ENCODE peak calls at places on chromosome 16, in six cellular contexts. One of them, this sample, is unnamed.
A peak's percentile ranks its signal among the peaks of the same experiment; 100 is the strongest.

GRCh38 chr16:21628196-21628726 is 24.1 kb downstream of the IGSF6 start:
- DNase-seq in BJ: no peak
- DNase-seq in K562: no peak
- DNase-seq in prostate gland: no peak
- DNase-seq in mammary epithelial cell: no peak
- DNase-seq in lower leg skin: no peak
- DNase-seq in this sample: no peak

GRCh38 chr16:68643847-68644246 is 1.3 kb upstream of the CDH3 start:
- DNase-seq in BJ: no peak
- DNase-seq in K562: no peak
- DNase-seq in prostate gland: no peak
- DNase-seq in mammary epithelial cell: no peak
- DNase-seq in lower leg skin: no peak
- DNase-seq in this sample: no peak

GRCh38 chr16:23296994-23297393 is 5.1 kb upstream of the SCNN1B start:
- DNase-seq in BJ: no peak
- DNase-seq in K562: peak; percentile 55
- DNase-seq in prostate gland: no peak
- DNase-seq in mammary epithelial cell: no peak
- DNase-seq in lower leg skin: no peak
- DNase-seq in this sample: no peak

GRCh38 chr16:69937465-69937951 is 13.6 kb upstream of the CLEC18A start:
- DNase-seq in BJ: no peak
- DNase-seq in K562: peak; percentile 35
- DNase-seq in prostate gland: no peak
- DNase-seq in mammary epithelial cell: no peak
- DNase-seq in lower leg skin: no peak
- DNase-seq in this sample: no peak

GRCh38 chr16:69131167-69131748 is 1.1 kb downstream of the CHTF8 start:
- DNase-seq in BJ: no peak
- DNase-seq in K562: peak; percentile 78
- DNase-seq in prostate gland: no peak
- DNase-seq in mammary epithelial cell: no peak
- DNase-seq in lower leg skin: no peak
- DNase-seq in this sample: no peak

GRCh38 chr16:72241930-72242329 is 70.0 kb upstream of the PMFBP1 start:
- DNase-seq in BJ: peak; percentile 3
- DNase-seq in K562: peak; percentile 40
- DNase-seq in prostate gland: peak; percentile 8
- DNase-seq in mammary epithelial cell: peak; percentile 48
- DNase-seq in lower leg skin: no peak
- DNase-seq in this sample: peak; percentile 50

GRCh38 chr16:1216681-1217400 is 8.2 kb downstream of the TPSG1 start:
- DNase-seq in BJ: no peak
- DNase-seq in K562: no peak
- DNase-seq in prostate gland: no peak
- DNase-seq in mammary epithelial cell: no peak
- DNase-seq in lower leg skin: no peak
- DNase-seq in this sample: no peak

GRCh38 chr16:85696761-85697160 is 8.0 kb upstream of the GINS2 start:
- DNase-seq in BJ: no peak
- DNase-seq in K562: no peak
- DNase-seq in prostate gland: no peak
- DNase-seq in mammary epithelial cell: no peak
- DNase-seq in lower leg skin: no peak
- DNase-seq in this sample: peak; percentile 51

GRCh38 chr16:72947379-72948237 is 100.3 kb downstream of the ZFHX3 start:
- DNase-seq in BJ: no peak
- DNase-seq in K562: no peak
- DNase-seq in prostate gland: no peak
- DNase-seq in mammary epithelial cell: no peak
- DNase-seq in lower leg skin: no peak
- DNase-seq in this sample: no peak

GRCh38 chr16:26982422-26982821 is 84.3 kb upstream of the C16orf82 start:
- DNase-seq in BJ: no peak
- DNase-seq in K562: no peak
- DNase-seq in prostate gland: no peak
- DNase-seq in mammary epithelial cell: no peak
- DNase-seq in lower leg skin: no peak
- DNase-seq in this sample: no peak

GRCh38 chr16:53129281-53130192 is 74.7 kb downstream of the CHD9 start:
- DNase-seq in BJ: no peak
- DNase-seq in K562: peak; percentile 41
- DNase-seq in prostate gland: peak; percentile 11
- DNase-seq in mammary epithelial cell: peak; percentile 23
- DNase-seq in lower leg skin: no peak
- DNase-seq in this sample: peak; percentile 33

GRCh38 chr16:17463335-17463734 is 7.4 kb downstream of the XYLT1 start:
- DNase-seq in BJ: no peak
- DNase-seq in K562: no peak
- DNase-seq in prostate gland: no peak
- DNase-seq in mammary epithelial cell: no peak
- DNase-seq in lower leg skin: no peak
- DNase-seq in this sample: no peak

GRCh38 chr16:72467157-72467759 is 295.3 kb upstream of the PMFBP1 start:
- DNase-seq in BJ: no peak
- DNase-seq in K562: peak; percentile 10
- DNase-seq in prostate gland: no peak
- DNase-seq in mammary epithelial cell: peak; percentile 41
- DNase-seq in lower leg skin: no peak
- DNase-seq in this sample: peak; percentile 61

GRCh38 chr16:19681637-19682036 is 36.4 kb downstream of the KNOP1 start:
- DNase-seq in BJ: no peak
- DNase-seq in K562: no peak
- DNase-seq in prostate gland: no peak
- DNase-seq in mammary epithelial cell: no peak
- DNase-seq in lower leg skin: no peak
- DNase-seq in this sample: no peak

GRCh38 chr16:77869997-77870813 is 81.8 kb downstream of the VAT1L start:
- DNase-seq in BJ: no peak
- DNase-seq in K562: no peak
- DNase-seq in prostate gland: peak; percentile 4
- DNase-seq in mammary epithelial cell: no peak
- DNase-seq in lower leg skin: no peak
- DNase-seq in this sample: no peak

GRCh38 chr16:79348521-79349306 is 251.8 kb downstream of the MAF start:
- DNase-seq in BJ: no peak
- DNase-seq in K562: no peak
- DNase-seq in prostate gland: no peak
- DNase-seq in mammary epithelial cell: no peak
- DNase-seq in lower leg skin: no peak
- DNase-seq in this sample: no peak

GRCh38 chr16:22369221-22369811 is 5.1 kb downstream of the CDR2 start:
- DNase-seq in BJ: no peak
- DNase-seq in K562: no peak
- DNase-seq in prostate gland: no peak
- DNase-seq in mammary epithelial cell: no peak
- DNase-seq in lower leg skin: no peak
- DNase-seq in this sample: peak; percentile 69

GRCh38 chr16:13594798-13595197 is 325.2 kb upstream of the ERCC4 start:
- DNase-seq in BJ: no peak
- DNase-seq in K562: no peak
- DNase-seq in prostate gland: no peak
- DNase-seq in mammary epithelial cell: no peak
- DNase-seq in lower leg skin: no peak
- DNase-seq in this sample: no peak

DNA sequence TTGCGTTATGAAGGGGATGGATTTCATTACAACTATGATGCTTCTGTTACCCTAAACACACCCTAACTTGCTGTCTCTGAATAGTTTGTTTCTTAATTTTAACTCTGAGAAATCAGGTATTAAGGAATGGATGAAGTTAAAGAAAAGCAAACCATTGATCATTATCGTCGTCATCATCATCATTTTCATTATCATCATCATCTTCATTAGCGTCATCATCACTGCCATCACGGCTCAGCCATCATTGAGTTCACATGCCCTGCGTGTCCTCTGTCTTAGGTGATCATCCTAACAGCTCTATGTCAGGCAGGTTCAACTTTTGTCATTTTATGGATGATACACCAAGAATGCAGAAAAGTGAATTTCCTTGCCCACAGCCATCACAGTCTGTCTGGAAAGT is 477.5 kb upstream of the EEF2KMT start:
- DNase-seq in BJ: no peak
- DNase-seq in K562: no peak
- DNase-seq in prostate gland: no peak
- DNase-seq in mammary epithelial cell: no peak
- DNase-seq in lower leg skin: no peak
- DNase-seq in this sample: no peak
- H3K4me3 ChIP-seq in BJ: no peak overlapping the region
- H3K4me3 ChIP-seq in K562: no peak overlapping the region
- H3K4me3 ChIP-seq in prostate gland: no peak overlapping the region
- H3K4me3 ChIP-seq in mammary epithelial cell: no peak overlapping the region
- H3K4me3 ChIP-seq in lower leg skin: no peak overlapping the region
- H3K4me3 ChIP-seq in this sample: no peak overlapping the region

GRCh38 chr16:89168381-89169189 is 3.0 kb upstream of the CDH15 start:
- DNase-seq in BJ: no peak
- DNase-seq in K562: no peak
- DNase-seq in prostate gland: no peak
- DNase-seq in mammary epithelial cell: no peak
- DNase-seq in lower leg skin: no peak
- DNase-seq in this sample: no peak
- TF ChIP-seq CTCF in BJ: no peak
- TF ChIP-seq CTCF in K562: no peak
- TF ChIP-seq CTCF in prostate gland: no peak
- TF ChIP-seq CTCF in mammary epithelial cell: no peak
- TF ChIP-seq CTCF in lower leg skin: no peak
- TF ChIP-seq CTCF in this sample: no peak

GRCh38 chr16:29974291-29975133 is 844 bp downstream of the TAOK2 start:
- DNase-seq in BJ: no peak
- DNase-seq in K562: peak; percentile 47
- DNase-seq in prostate gland: no peak
- DNase-seq in mammary epithelial cell: no peak
- DNase-seq in lower leg skin: no peak
- DNase-seq in this sample: no peak
- H3K4me3 ChIP-seq in BJ: peak overlapping the region; percentile 83
- H3K4me3 ChIP-seq in K562: peak overlapping the region; percentile 71
- H3K4me3 ChIP-seq in prostate gland: peak overlapping the region; percentile 82
- H3K4me3 ChIP-seq in mammary epithelial cell: peak overlapping the region; percentile 98
- H3K4me3 ChIP-seq in lower leg skin: peak overlapping the region; percentile 59
- H3K4me3 ChIP-seq in this sample: peak overlapping the region; percentile 96

GRCh38 chr16:28823719-28824547 is 1.1 kb downstream of the ATXN2L start:
- DNase-seq in BJ: peak; percentile 82
- DNase-seq in K562: peak; percentile 91
- DNase-seq in prostate gland: peak; percentile 95
- DNase-seq in mammary epithelial cell: peak; percentile 96
- DNase-seq in lower leg skin: peak; percentile 94
- DNase-seq in this sample: peak; percentile 88
- TF ChIP-seq CTCF in BJ: peak; percentile 37
- TF ChIP-seq CTCF in K562: peak; percentile 20
- TF ChIP-seq CTCF in prostate gland: no peak
- TF ChIP-seq CTCF in mammary epithelial cell: peak; percentile 25
- TF ChIP-seq CTCF in lower leg skin: no peak
- TF ChIP-seq CTCF in this sample: peak; percentile 25

GRCh38 chr16:11361751-11362742 is 16.8 kb downstream of the RMI2 start:
- DNase-seq in BJ: no peak
- DNase-seq in K562: no peak
- DNase-seq in prostate gland: no peak
- DNase-seq in mammary epithelial cell: no peak
- DNase-seq in lower leg skin: peak; percentile 14
- DNase-seq in this sample: no peak
- H3K4me3 ChIP-seq in BJ: no peak overlapping the region
- H3K4me3 ChIP-seq in K562: no peak overlapping the region
- H3K4me3 ChIP-seq in prostate gland: no peak overlapping the region
- H3K4me3 ChIP-seq in mammary epithelial cell: no peak overlapping the region
- H3K4me3 ChIP-seq in lower leg skin: no peak overlapping the region
- H3K4me3 ChIP-seq in this sample: no peak overlapping the region

GRCh38 chr16:81482329-81483063 is 37.9 kb downstream of the CMIP start:
- DNase-seq in BJ: no peak
- DNase-seq in K562: peak; percentile 76
- DNase-seq in prostate gland: no peak
- DNase-seq in mammary epithelial cell: no peak
- DNase-seq in lower leg skin: no peak
- DNase-seq in this sample: no peak

GRCh38 chr16:81478294-81478693 is 33.7 kb downstream of the CMIP start:
- DNase-seq in BJ: no peak
- DNase-seq in K562: no peak
- DNase-seq in prostate gland: no peak
- DNase-seq in mammary epithelial cell: no peak
- DNase-seq in lower leg skin: no peak
- DNase-seq in this sample: no peak

GRCh38 chr16:81478876-81479496 is 34.4 kb downstream of the CMIP start:
- DNase-seq in BJ: no peak
- DNase-seq in K562: no peak
- DNase-seq in prostate gland: peak; percentile 70
- DNase-seq in mammary epithelial cell: no peak
- DNase-seq in lower leg skin: peak; percentile 55
- DNase-seq in this sample: no peak

GRCh38 chr16:81483064-81483969 is 38.7 kb downstream of the CMIP start:
- DNase-seq in BJ: no peak
- DNase-seq in K562: no peak
- DNase-seq in prostate gland: no peak
- DNase-seq in mammary epithelial cell: no peak
- DNase-seq in lower leg skin: no peak
- DNase-seq in this sample: no peak

GRCh38 chr16:81480856-81481821 is 36.5 kb downstream of the CMIP start:
- DNase-seq in BJ: no peak
- DNase-seq in K562: peak; percentile 54
- DNase-seq in prostate gland: no peak
- DNase-seq in mammary epithelial cell: no peak
- DNase-seq in lower leg skin: peak; percentile 64
- DNase-seq in this sample: no peak
- TF ChIP-seq CTCF in BJ: no peak
- TF ChIP-seq CTCF in K562: peak; percentile 35
- TF ChIP-seq CTCF in prostate gland: no peak
- TF ChIP-seq CTCF in mammary epithelial cell: no peak
- TF ChIP-seq CTCF in lower leg skin: no peak
- TF ChIP-seq CTCF in this sample: no peak

DNA sequence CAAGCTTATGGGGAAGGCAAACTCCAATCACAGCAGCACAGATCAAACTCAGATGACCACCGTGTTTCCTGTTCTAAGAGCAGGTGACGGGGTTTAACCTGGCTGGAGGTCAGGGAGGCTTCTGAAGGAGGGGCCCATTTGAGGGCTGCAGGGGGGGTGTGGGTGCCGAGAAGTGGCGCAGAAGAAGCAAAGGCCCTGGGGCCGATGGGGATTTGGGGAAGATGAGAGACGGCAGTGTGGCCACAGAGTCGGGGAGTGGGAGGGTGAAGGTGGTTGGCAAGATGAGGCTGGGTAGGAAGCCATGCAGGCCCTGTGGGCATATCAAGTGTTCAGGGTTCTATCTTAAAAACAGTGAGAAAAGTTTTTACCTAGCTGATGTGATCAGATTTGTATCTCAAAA is 122.9 kb downstream of the CLEC16A start:
- DNase-seq in BJ: no peak
- DNase-seq in K562: no peak
- DNase-seq in prostate gland: no peak
- DNase-seq in mammary epithelial cell: no peak
- DNase-seq in lower leg skin: no peak
- DNase-seq in this sample: no peak
- H3K4me3 ChIP-seq in BJ: no peak overlapping the region
- H3K4me3 ChIP-seq in K562: no peak overlapping the region
- H3K4me3 ChIP-seq in prostate gland: no peak overlapping the region
- H3K4me3 ChIP-seq in mammary epithelial cell: no peak overlapping the region
- H3K4me3 ChIP-seq in lower leg skin: no peak overlapping the region
- H3K4me3 ChIP-seq in this sample: no peak overlapping the region